ENCODE peak calls at places on chromosomes 1 and 21, in four cellular contexts. E is astrocyte of the spinal cord, S is brain microvascular endothelial cell, C is epithelial cell of esophagus. V is an unnamed sample.

GRCh38 chr1:10737268-10737624 is 59.2 kb downstream of the CASZ1 start:
- DNase-seq in E (no peak), S (no peak), C (no peak), V (no peak)

GRCh38 chr1:231533240-231533639 is 4.8 kb downstream of the TSNAX start:
- DNase-seq in E (no peak), S (no peak), C (no peak), V (no peak)

GRCh38 chr1:203632941-203633340 is 6.3 kb downstream of the ATP2B4 start:
- DNase-seq in E (no peak), S (no peak), C (peak; percentile 79), V (no peak)

GRCh38 chr21:46004168-46004861 is 22.7 kb downstream of the COL6A1 start:
- DNase-seq in E (no peak), S (no peak), C (no peak), V (no peak)

GRCh38 chr1:60504206-60504868 is 430.8 kb upstream of the C1orf87 start:
- DNase-seq in E (peak; percentile 43), S (no peak), C (no peak), V (no peak)

GRCh38 chr1:112956503-112957132 is 622 bp upstream of the SLC16A1 start:
- DNase-seq in E (no peak), S (peak; percentile 38), C (peak; percentile 43), V (no peak)

GRCh38 chr1:197429372-197429771 is 161.3 kb downstream of the CRB1 start:
- DNase-seq in E (no peak), S (no peak), C (no peak), V (no peak)

GRCh38 chr1:215076312-215076711 is 6.2 kb upstream of the KCNK2 start:
- DNase-seq in E (peak; percentile 52), S (peak; percentile 45), C (peak; percentile 80), V (peak; percentile 31)

GRCh38 chr1:169486281-169486904 is 649 bp upstream of the SLC19A2 start:
- DNase-seq in E (no peak), S (peak; percentile 56), C (peak; percentile 39), V (no peak)

GRCh38 chr1:199861020-199861795 is 166.3 kb upstream of the NR5A2 start:
- DNase-seq in E (no peak), S (no peak), C (no peak), V (no peak)

GRCh38 chr1:159855709-159856108 is 6.7 kb downstream of the VSIG8 start:
- DNase-seq in E (no peak), S (no peak), C (no peak), V (no peak)

GRCh38 chr1:31759266-31760023 is 4.7 kb downstream of the ADGRB2 start:
- DNase-seq in E (no peak), S (no peak), C (no peak), V (no peak)

GRCh38 chr1:198775606-198776005 is 136.8 kb downstream of the PTPRC start:
- DNase-seq in E (peak; percentile 92), S (peak; percentile 81), C (no peak), V (no peak)

GRCh38 chr1:26284597-26285351 is 4.9 kb downstream of the SH3BGRL3 start:
- DNase-seq in E (peak; percentile 92), S (peak; percentile 97), C (peak; percentile 96), V (peak; percentile 87)

GRCh38 chr1:232511172-232511571 is 118.8 kb downstream of the SIPA1L2 start:
- DNase-seq in E (no peak), S (no peak), C (peak; percentile 65), V (no peak)

GRCh38 chr1:3410435-3410915 is 44.0 kb upstream of the ARHGEF16 start:
- DNase-seq in E (no peak), S (no peak), C (no peak), V (no peak)
- TF ChIP-seq CTCF in E (no peak), S (no peak), C (no peak), V (no peak)

GRCh38 chr1:21321963-21322680 is 31.9 kb upstream of the ECE1 start:
- DNase-seq in E (no peak), S (no peak), C (no peak), V (no peak)

GRCh38 chr1:21324368-21325137 is 34.3 kb upstream of the ECE1 start:
- DNase-seq in E (peak; percentile 91), S (peak; percentile 88), C (peak; percentile 88), V (peak; percentile 80)

GRCh38 chr1:21320410-21321107 is 30.3 kb upstream of the ECE1 start:
- DNase-seq in E (no peak), S (no peak), C (no peak), V (no peak)

GRCh38 chr1:21323091-21323490 is 32.8 kb upstream of the ECE1 start:
- DNase-seq in E (peak; percentile 58), S (no peak), C (no peak), V (no peak)

GRCh38 chr1:21322681-21323016 is 32.4 kb upstream of the ECE1 start:
- DNase-seq in E (no peak), S (no peak), C (no peak), V (no peak)
- H3K4me3 ChIP-seq in E (no peak overlapping the region), S (no peak overlapping the region), C (no peak overlapping the region), V (no peak overlapping the region)

GRCh38 chr1:243931957-243932356 is 81.9 kb upstream of the AKT3 start:
- DNase-seq in E (no peak), S (no peak), C (no peak), V (no peak)
- TF ChIP-seq CTCF in E (no peak), S (no peak), C (no peak), V (no peak)

DNA sequence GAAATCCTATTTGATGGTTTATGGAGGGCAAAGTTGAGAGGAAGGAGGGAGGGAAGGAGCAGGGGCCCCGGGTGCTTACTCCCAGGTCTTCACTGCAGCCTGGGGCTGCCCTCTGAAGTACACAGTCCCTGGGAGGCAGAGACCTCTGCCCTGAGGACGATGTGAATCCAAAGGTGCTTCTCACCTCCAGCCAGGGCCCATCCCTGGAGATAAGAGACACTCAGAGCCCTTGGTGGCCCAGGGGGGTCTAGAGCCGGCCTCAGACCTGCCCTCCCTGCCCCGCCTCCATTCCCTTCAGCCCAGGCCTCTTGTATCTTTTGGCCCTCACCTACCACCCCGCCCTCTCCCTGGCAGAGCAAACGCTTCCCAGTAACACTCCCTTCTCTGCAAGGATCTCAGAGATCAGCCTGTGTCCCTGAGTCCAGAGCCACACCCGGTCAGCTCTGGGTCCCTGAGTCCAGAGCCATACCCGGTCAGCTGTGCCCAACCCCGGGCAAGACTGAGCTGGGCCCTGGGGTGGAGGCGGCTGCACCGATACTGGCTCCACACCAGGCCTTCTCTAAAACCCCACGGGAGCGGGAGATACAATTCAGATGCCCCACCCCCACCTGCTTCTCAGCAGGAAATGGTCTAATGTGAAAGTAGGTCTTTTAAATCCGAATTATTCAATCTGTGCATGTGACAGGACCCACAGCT is 3.6 kb upstream of the GNB1 start:
- DNase-seq in E (no peak), S (no peak), C (no peak), V (no peak)
- H3K4me3 ChIP-seq in E (no peak overlapping the region), S (no peak overlapping the region), C (no peak overlapping the region), V (no peak overlapping the region)

V was measured in HFF-Myc.